ENCODE peak calls at places on chromosomes 2 and 18, in seven cellular contexts. One of them, this sample, is unnamed. For H3K4me1, the result is how much of the 10 kb centered on the place peaks cover.

GRCh38 chr2:165720526-165720925 is 73.5 kb downstream of the GALNT3 start:
- DNase-seq in Peyer's patch: no peak
- DNase-seq in tibial nerve: no peak
- DNase-seq in A549: no peak
- DNase-seq in prostate gland: no peak
- DNase-seq in breast epithelium: peak
- DNase-seq in IMR-90: peak
- DNase-seq in this sample: no peak

GRCh38 chr2:20682166-20682565 is 15.2 kb downstream of the GDF7 start:
- DNase-seq in A549: no peak
- DNase-seq in tibial nerve: no peak
- DNase-seq in prostate gland: no peak
- DNase-seq in Peyer's patch: no peak
- DNase-seq in breast epithelium: no peak
- DNase-seq in IMR-90: peak
- DNase-seq in this sample: no peak

GRCh38 chr18:45571714-45572113 is 43.6 kb upstream of the SLC14A2 start:
- DNase-seq in IMR-90: no peak
- DNase-seq in prostate gland: no peak
- DNase-seq in A549: no peak
- DNase-seq in Peyer's patch: no peak
- DNase-seq in breast epithelium: no peak
- DNase-seq in tibial nerve: no peak
- DNase-seq in this sample: no peak

GRCh38 chr2:211259831-211260476 is 703.6 kb downstream of the CPS1 start:
- DNase-seq in breast epithelium: no peak
- DNase-seq in tibial nerve: no peak
- DNase-seq in prostate gland: no peak
- DNase-seq in IMR-90: no peak
- DNase-seq in Peyer's patch: no peak
- DNase-seq in A549: no peak
- DNase-seq in this sample: no peak

GRCh38 chr18:49098386-49098785 is 147.6 kb upstream of the SMAD7 start:
- DNase-seq in breast epithelium: no peak
- DNase-seq in IMR-90: no peak
- DNase-seq in prostate gland: no peak
- DNase-seq in tibial nerve: no peak
- DNase-seq in Peyer's patch: no peak
- DNase-seq in A549: no peak
- DNase-seq in this sample: no peak

GRCh38 chr2:158990397-158991209 is 22.2 kb downstream of the TANC1 start:
- DNase-seq in prostate gland: no peak
- DNase-seq in Peyer's patch: no peak
- DNase-seq in A549: peak
- DNase-seq in IMR-90: peak
- DNase-seq in tibial nerve: no peak
- DNase-seq in breast epithelium: no peak
- DNase-seq in this sample: no peak

GRCh38 chr2:168060956-168061750 is 186.2 kb downstream of the STK39 start:
- DNase-seq in A549: peak
- DNase-seq in breast epithelium: no peak
- DNase-seq in prostate gland: no peak
- DNase-seq in IMR-90: peak
- DNase-seq in Peyer's patch: no peak
- DNase-seq in tibial nerve: no peak
- DNase-seq in this sample: no peak

GRCh38 chr2:96470636-96471035 is 34.5 kb downstream of the NEURL3 start:
- DNase-seq in prostate gland: no peak
- DNase-seq in IMR-90: peak
- DNase-seq in A549: peak
- DNase-seq in Peyer's patch: peak
- DNase-seq in breast epithelium: no peak
- DNase-seq in tibial nerve: peak
- DNase-seq in this sample: peak

GRCh38 chr2:73983322-73984202 is 1.1 kb upstream of the TET3 start:
- DNase-seq in breast epithelium: peak
- DNase-seq in A549: peak
- DNase-seq in IMR-90: no peak
- DNase-seq in prostate gland: peak
- DNase-seq in tibial nerve: no peak
- DNase-seq in Peyer's patch: peak
- DNase-seq in this sample: peak

GRCh38 chr2:62570861-62571698 is 65.1 kb upstream of the TMEM17 start:
- DNase-seq in tibial nerve: no peak
- DNase-seq in prostate gland: peak
- DNase-seq in breast epithelium: no peak
- DNase-seq in IMR-90: no peak
- DNase-seq in A549: peak
- DNase-seq in Peyer's patch: no peak
- DNase-seq in this sample: peak

GRCh38 chr2:45014016-45014702 is 4.9 kb upstream of the SIX2 start:
- DNase-seq in Peyer's patch: no peak
- DNase-seq in prostate gland: no peak
- DNase-seq in tibial nerve: no peak
- DNase-seq in breast epithelium: no peak
- DNase-seq in IMR-90: no peak
- DNase-seq in A549: peak
- DNase-seq in this sample: peak

GRCh38 chr2:213265679-213266078 is 18.6 kb upstream of the SPAG16 start:
- DNase-seq in breast epithelium: no peak
- DNase-seq in tibial nerve: no peak
- DNase-seq in Peyer's patch: no peak
- DNase-seq in A549: no peak
- DNase-seq in IMR-90: no peak
- DNase-seq in prostate gland: no peak
- DNase-seq in this sample: no peak

GRCh38 chr2:75602724-75603342 is 42.1 kb upstream of the EVA1A start:
- DNase-seq in tibial nerve: no peak
- DNase-seq in prostate gland: no peak
- DNase-seq in A549: peak
- DNase-seq in Peyer's patch: no peak
- DNase-seq in IMR-90: peak
- DNase-seq in breast epithelium: peak
- DNase-seq in this sample: no peak

GRCh38 chr2:26018184-26018716 is 15.6 kb upstream of the RAB10 start:
- DNase-seq in A549: peak
- DNase-seq in breast epithelium: peak
- DNase-seq in prostate gland: peak
- DNase-seq in IMR-90: peak
- DNase-seq in tibial nerve: peak
- DNase-seq in Peyer's patch: no peak
- DNase-seq in this sample: peak

GRCh38 chr2:229752970-229753729 is 38.8 kb upstream of the DNER start:
- DNase-seq in prostate gland: no peak
- DNase-seq in breast epithelium: no peak
- DNase-seq in IMR-90: no peak
- DNase-seq in A549: no peak
- DNase-seq in Peyer's patch: no peak
- DNase-seq in tibial nerve: no peak
- DNase-seq in this sample: no peak

GRCh38 chr2:172953970-172954852 is 121.4 kb upstream of the MAP3K20 start:
- DNase-seq in Peyer's patch: no peak
- DNase-seq in A549: no peak
- DNase-seq in breast epithelium: no peak
- DNase-seq in IMR-90: peak
- DNase-seq in prostate gland: no peak
- DNase-seq in tibial nerve: no peak
- DNase-seq in this sample: no peak

GRCh38 chr2:59322005-59322404 is 1080.9 kb upstream of the FANCL start:
- DNase-seq in Peyer's patch: no peak
- DNase-seq in prostate gland: no peak
- DNase-seq in breast epithelium: no peak
- DNase-seq in tibial nerve: no peak
- DNase-seq in IMR-90: no peak
- DNase-seq in A549: no peak
- DNase-seq in this sample: no peak

GRCh38 chr2:190318931-190319556 is 582 bp downstream of the HIBCH start:
- DNase-seq in IMR-90: peak
- DNase-seq in breast epithelium: no peak
- DNase-seq in prostate gland: peak
- DNase-seq in Peyer's patch: peak
- DNase-seq in tibial nerve: peak
- DNase-seq in A549: no peak
- DNase-seq in this sample: no peak

GRCh38 chr2:171523969-171524401 is 1.7 kb downstream of the CYBRD1 start:
- DNase-seq in prostate gland: peak
- DNase-seq in IMR-90: peak
- DNase-seq in tibial nerve: peak
- DNase-seq in A549: peak
- DNase-seq in Peyer's patch: no peak
- DNase-seq in breast epithelium: peak
- DNase-seq in this sample: no peak

GRCh38 chr2:66430906-66431619 is 3.9 kb upstream of the MEIS1 start:
- DNase-seq in A549: no peak
- DNase-seq in IMR-90: no peak
- DNase-seq in prostate gland: no peak
- DNase-seq in breast epithelium: no peak
- DNase-seq in Peyer's patch: no peak
- DNase-seq in tibial nerve: no peak
- DNase-seq in this sample: no peak

GRCh38 chr2:3299130-3299529 is 78.5 kb downstream of the EIPR1 start:
- DNase-seq in IMR-90: no peak
- DNase-seq in prostate gland: no peak
- DNase-seq in tibial nerve: no peak
- DNase-seq in Peyer's patch: no peak
- DNase-seq in A549: no peak
- DNase-seq in breast epithelium: no peak
- DNase-seq in this sample: peak

GRCh38 chr18:59902180-59902992 is 2.6 kb downstream of the PMAIP1 start:
- DNase-seq in breast epithelium: no peak
- DNase-seq in IMR-90: peak
- DNase-seq in tibial nerve: no peak
- DNase-seq in prostate gland: no peak
- DNase-seq in A549: no peak
- DNase-seq in Peyer's patch: no peak
- DNase-seq in this sample: no peak

GRCh38 chr18:21391074-21391673 is 149.1 kb downstream of the GREB1L start:
- DNase-seq in Peyer's patch: no peak
- DNase-seq in breast epithelium: no peak
- DNase-seq in A549: peak
- DNase-seq in IMR-90: peak
- DNase-seq in prostate gland: no peak
- DNase-seq in tibial nerve: no peak
- DNase-seq in this sample: no peak

GRCh38 chr2:112636605-112637288 is 9.0 kb upstream of the SLC20A1 start:
- DNase-seq in Peyer's patch: peak
- DNase-seq in tibial nerve: no peak
- DNase-seq in IMR-90: no peak
- DNase-seq in A549: no peak
- DNase-seq in prostate gland: no peak
- DNase-seq in breast epithelium: no peak
- DNase-seq in this sample: no peak

GRCh38 chr2:9771481-9772017 is 71.7 kb upstream of the TAF1B start:
- DNase-seq in A549: peak
- DNase-seq in IMR-90: peak
- DNase-seq in prostate gland: no peak
- DNase-seq in tibial nerve: peak
- DNase-seq in Peyer's patch: no peak
- DNase-seq in breast epithelium: no peak
- DNase-seq in this sample: no peak

GRCh38 chr2:26605969-26606846 is 35.0 kb downstream of the CIB4 start:
- DNase-seq in tibial nerve: no peak
- DNase-seq in A549: no peak
- DNase-seq in breast epithelium: no peak
- DNase-seq in prostate gland: no peak
- DNase-seq in Peyer's patch: no peak
- DNase-seq in IMR-90: no peak
- DNase-seq in this sample: no peak

GRCh38 chr2:143901185-143901842 is 618.6 kb downstream of the ZEB2 start:
- DNase-seq in Peyer's patch: no peak
- DNase-seq in prostate gland: no peak
- DNase-seq in tibial nerve: no peak
- DNase-seq in A549: peak
- DNase-seq in breast epithelium: no peak
- DNase-seq in IMR-90: peak
- DNase-seq in this sample: no peak

GRCh38 chr2:227406177-227407031 is 18.7 kb upstream of the SCYGR1 start:
- DNase-seq in prostate gland: peak
- DNase-seq in IMR-90: peak
- DNase-seq in A549: peak
- DNase-seq in breast epithelium: peak
- DNase-seq in tibial nerve: peak
- DNase-seq in Peyer's patch: no peak
- DNase-seq in this sample: peak

GRCh38 chr2:43977677-43978076 is 18.1 kb downstream of the LRPPRC start:
- DNase-seq in breast epithelium: no peak
- DNase-seq in IMR-90: peak
- DNase-seq in A549: no peak
- DNase-seq in Peyer's patch: no peak
- DNase-seq in prostate gland: no peak
- DNase-seq in tibial nerve: no peak
- DNase-seq in this sample: no peak

GRCh38 chr2:55965966-55966365 is 42.4 kb upstream of the EFEMP1 start:
- DNase-seq in prostate gland: no peak
- DNase-seq in A549: no peak
- DNase-seq in tibial nerve: no peak
- DNase-seq in Peyer's patch: no peak
- DNase-seq in breast epithelium: no peak
- DNase-seq in IMR-90: peak
- DNase-seq in this sample: no peak
- TF ChIP-seq POLR2A in prostate gland: no peak
- TF ChIP-seq POLR2A in A549: no peak
- TF ChIP-seq POLR2A in tibial nerve: no peak
- TF ChIP-seq POLR2A in Peyer's patch: no peak
- TF ChIP-seq POLR2A in breast epithelium: no peak
- TF ChIP-seq POLR2A in IMR-90: no peak
- TF ChIP-seq POLR2A in this sample: no peak

DNA sequence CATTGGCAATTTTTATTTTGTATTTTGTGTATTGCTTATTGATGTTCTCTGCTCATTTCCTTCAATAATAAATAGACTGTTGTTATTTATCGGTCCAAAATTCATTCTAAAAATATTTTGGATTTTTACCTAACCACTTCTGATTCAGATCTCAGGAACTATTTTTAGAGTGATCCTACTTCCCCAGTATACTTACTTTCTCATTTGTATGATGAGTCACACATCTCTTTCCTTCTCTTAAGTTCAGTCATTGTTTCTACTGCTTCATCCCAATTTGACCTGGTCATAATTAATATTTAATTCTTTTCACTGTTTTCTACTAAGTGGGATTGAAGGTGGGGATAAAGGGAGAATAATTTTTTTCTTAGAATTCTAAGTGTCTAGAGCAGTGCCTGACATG is 75.1 kb downstream of the AGPS start:
- DNase-seq in breast epithelium: no peak
- DNase-seq in prostate gland: no peak
- DNase-seq in Peyer's patch: no peak
- DNase-seq in A549: no peak
- DNase-seq in IMR-90: peak
- DNase-seq in tibial nerve: no peak
- DNase-seq in this sample: no peak
- H3K4me1 ChIP-seq in breast epithelium: under half
- H3K4me1 ChIP-seq in prostate gland: under half
- H3K4me1 ChIP-seq in Peyer's patch: under half
- H3K4me1 ChIP-seq in A549: under half
- H3K4me1 ChIP-seq in IMR-90: under half
- H3K4me1 ChIP-seq in tibial nerve: under half
- H3K4me1 ChIP-seq in this sample: under half

GRCh38 chr2:162257416-162257815 is 14.2 kb upstream of the FAP start:
- DNase-seq in breast epithelium: no peak
- DNase-seq in IMR-90: peak
- DNase-seq in tibial nerve: no peak
- DNase-seq in Peyer's patch: no peak
- DNase-seq in prostate gland: no peak
- DNase-seq in A549: no peak
- DNase-seq in this sample: no peak
- TF ChIP-seq POLR2A in breast epithelium: no peak
- TF ChIP-seq POLR2A in IMR-90: no peak
- TF ChIP-seq POLR2A in tibial nerve: no peak
- TF ChIP-seq POLR2A in Peyer's patch: no peak
- TF ChIP-seq POLR2A in prostate gland: no peak
- TF ChIP-seq POLR2A in A549: no peak
- TF ChIP-seq POLR2A in this sample: no peak

GRCh38 chr18:80192653-80193385 is 54.5 kb downstream of the PARD6G start:
- DNase-seq in breast epithelium: no peak
- DNase-seq in Peyer's patch: no peak
- DNase-seq in A549: no peak
- DNase-seq in prostate gland: no peak
- DNase-seq in IMR-90: no peak
- DNase-seq in tibial nerve: no peak
- DNase-seq in this sample: no peak
- H3K4me1 ChIP-seq in breast epithelium: under half
- H3K4me1 ChIP-seq in Peyer's patch: under half
- H3K4me1 ChIP-seq in A549: under half
- H3K4me1 ChIP-seq in prostate gland: under half
- H3K4me1 ChIP-seq in IMR-90: under half
- H3K4me1 ChIP-seq in tibial nerve: under half
- H3K4me1 ChIP-seq in this sample: under half